ENCODE peak calls at places on chromosomes 5 and 9, in nine cellular contexts. R is Peyer's patch, B is sciatic nerve, O is osteoblast, I is iris pigment epithelial cell, H is B cell, P is substantia nigra, Z is cardiac muscle cell, T is GM10248. J is an unnamed sample.

GRCh38 chr5:94024101-94024500 is 282.7 kb upstream of the POU5F2 start:
- DNase-seq in R (no peak), B (no peak), O (no peak), I (peak), H (no peak), P (no peak), Z (no peak), T (no peak), J (no peak)

GRCh38 chr9:133604214-133604613 is 5.0 kb downstream of the FAM163B start:
- DNase-seq in R (no peak), B (no peak), O (peak), I (no peak), H (no peak), P (no peak), Z (peak), T (no peak), J (no peak)

GRCh38 chr9:32431940-32432555 is 47.6 kb downstream of the ACO1 start:
- DNase-seq in R (peak), B (peak), O (peak), I (peak), H (peak), P (no peak), Z (peak), T (peak), J (peak)

GRCh38 chr5:148615644-148616283 is 38.6 kb downstream of the HTR4 start:
- DNase-seq in R (no peak), B (no peak), O (no peak), I (peak), H (no peak), P (no peak), Z (no peak), T (no peak), J (no peak)

GRCh38 chr5:32115985-32116384 is 58.1 kb downstream of the GOLPH3 start:
- DNase-seq in R (no peak), B (no peak), O (no peak), I (no peak), H (no peak), P (no peak), Z (no peak), T (no peak), J (peak)

GRCh38 chr5:119864286-119864685 is 234.9 kb downstream of the FAM170A start:
- DNase-seq in R (no peak), B (no peak), O (no peak), I (no peak), H (no peak), P (no peak), Z (no peak), T (no peak), J (no peak)

GRCh38 chr5:98917433-98917832 is 11.4 kb downstream of the CHD1 start:
- DNase-seq in R (no peak), B (no peak), O (no peak), I (no peak), H (no peak), P (no peak), Z (no peak), T (peak), J (no peak)

GRCh38 chr9:107770716-107771115 is 281.1 kb upstream of the KLF4 start:
- DNase-seq in R (no peak), B (no peak), O (no peak), I (no peak), H (no peak), P (no peak), Z (no peak), T (no peak), J (no peak)

GRCh38 chr9:98317134-98317857 is 61.8 kb upstream of the TBC1D2 start:
- DNase-seq in R (no peak), B (no peak), O (peak), I (peak), H (no peak), P (no peak), Z (no peak), T (no peak), J (no peak)

GRCh38 chr5:77152441-77152840 is 58.0 kb upstream of the PDE8B start:
- DNase-seq in R (no peak), B (no peak), O (no peak), I (no peak), H (no peak), P (no peak), Z (no peak), T (no peak), J (no peak)

GRCh38 chr9:133609311-133610098 is at the start of gene FAM163B:
- DNase-seq in R (no peak), B (no peak), O (peak), I (peak), H (no peak), P (peak), Z (peak), T (no peak), J (peak)

GRCh38 chr5:96627792-96628191 is 34.4 kb upstream of the CAST start:
- DNase-seq in R (no peak), B (no peak), O (no peak), I (no peak), H (no peak), P (no peak), Z (no peak), T (no peak), J (no peak)

GRCh38 chr5:81852277-81853004 is 101.5 kb upstream of the SSBP2 start:
- DNase-seq in R (peak), B (no peak), O (no peak), I (peak), H (no peak), P (no peak), Z (peak), T (peak), J (peak)

GRCh38 chr9:81588148-81588874 is 101.0 kb downstream of the TLE1 start:
- DNase-seq in R (peak), B (no peak), O (peak), I (peak), H (no peak), P (no peak), Z (no peak), T (no peak), J (no peak)